ENCODE peak calls at places on chromosomes 13 and 19, in ten cellular contexts. E, Y, D, G, P, L, O, S, F and B are unnamed samples.

GRCh38 chr19:35882074-35882832 is 13.9 kb downstream of the APLP1 start:
- DNase-seq in D (no peak), P (no peak), S (peak; percentile 77), G (no peak), E (no peak), O (no peak), F (peak; percentile 41), Y (peak; percentile 45), L (no peak), B (no peak)

GRCh38 chr13:42740753-42741152 is 40.6 kb upstream of the FAM216B start:
- DNase-seq in Y (peak; percentile 5), E (peak; percentile 48), L (no peak), S (peak; percentile 49), O (peak; percentile 41), P (no peak), G (peak; percentile 30), F (peak; percentile 35), D (peak; percentile 44), B (no peak)

GRCh38 chr13:99686944-99687382 is 185.7 kb downstream of the TM9SF2 start:
- DNase-seq in F (no peak), D (peak; percentile 60), S (no peak), G (no peak), Y (no peak), E (no peak), P (peak; percentile 84), O (no peak), L (no peak), B (no peak)

GRCh38 chr13:30376426-30377311 is 45.6 kb upstream of the UBE2L5 start:
- DNase-seq in G (no peak), E (no peak), S (no peak), L (no peak), Y (no peak), D (peak; percentile 67), F (no peak), O (no peak), P (no peak), B (no peak)

GRCh38 chr13:80054806-80055205 is 286.1 kb downstream of the SPRY2 start:
- DNase-seq in E (no peak), S (no peak), O (no peak), F (no peak), Y (no peak), G (no peak), D (no peak), L (no peak), P (no peak), B (no peak)

GRCh38 chr13:73337511-73337910 is 278.7 kb downstream of the KLF5 start:
- DNase-seq in D (no peak), S (no peak), L (no peak), F (no peak), Y (no peak), P (no peak), G (no peak), O (no peak), E (no peak), B (no peak)

GRCh38 chr13:23134542-23134941 is 46.2 kb upstream of the SGCG start:
- DNase-seq in P (no peak), Y (no peak), F (no peak), S (no peak), D (no peak), L (no peak), O (no peak), G (no peak), E (no peak), B (no peak)

GRCh38 chr19:41321600-41322270 is 11.8 kb downstream of the CCDC97 start:
- DNase-seq in O (peak; percentile 66), S (peak; percentile 76), L (no peak), E (peak; percentile 60), F (peak; percentile 60), Y (peak; percentile 65), G (peak; percentile 49), P (peak; percentile 70), D (peak; percentile 41), B (peak; percentile 53)

GRCh38 chr19:47068876-47069406 is 20.5 kb upstream of the TMEM160 start:
- DNase-seq in E (no peak), F (no peak), Y (no peak), D (no peak), L (no peak), O (no peak), S (no peak), P (no peak), G (no peak), B (no peak)

GRCh38 chr19:47070756-47071155 is 22.3 kb upstream of the TMEM160 start:
- DNase-seq in P (no peak), E (no peak), S (no peak), L (no peak), F (no peak), D (no peak), Y (no peak), O (no peak), G (no peak), B (no peak)

GRCh38 chr19:47068246-47068645 is 19.8 kb upstream of the TMEM160 start:
- DNase-seq in E (no peak), L (no peak), F (no peak), Y (no peak), O (no peak), D (no peak), G (no peak), S (no peak), P (no peak), B (no peak)

GRCh38 chr19:47071731-47072130 is 23.3 kb upstream of the TMEM160 start:
- DNase-seq in S (no peak), P (no peak), G (no peak), F (no peak), L (no peak), Y (no peak), E (no peak), D (no peak), O (no peak), B (no peak)

DNA sequence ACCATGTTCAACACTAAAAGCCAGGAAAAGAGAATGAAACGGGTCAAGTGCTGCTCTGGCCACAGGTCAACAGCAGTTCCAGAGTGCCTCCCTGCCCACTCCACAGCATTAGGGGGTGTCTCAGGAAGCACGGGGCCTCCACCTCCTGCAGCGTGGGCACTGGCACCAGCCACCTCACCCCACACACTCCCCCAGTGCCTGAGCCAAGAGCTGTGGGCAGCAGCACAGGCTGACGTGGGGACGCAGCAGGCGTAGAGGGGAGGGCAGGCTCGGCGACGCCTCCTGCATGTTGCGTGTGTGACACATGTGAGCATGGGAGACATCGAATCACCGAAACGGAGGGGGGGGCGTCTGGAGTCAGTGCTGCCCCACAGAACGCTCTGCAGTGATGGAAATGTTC is 21.4 kb upstream of the TMEM160 start:
- DNase-seq in P (no peak), O (no peak), F (no peak), Y (no peak), S (no peak), D (no peak), L (no peak), G (no peak), E (no peak), B (no peak)
- H3K4me1 ChIP-seq in P (no peaks in the 10 kb centered on the region), O (no peaks in the 10 kb centered on the region), F (no peaks in the 10 kb centered on the region), Y (no peaks in the 10 kb centered on the region), S (no peaks in the 10 kb centered on the region), D (no peaks in the 10 kb centered on the region), L (no peaks in the 10 kb centered on the region), G (no peaks in the 10 kb centered on the region), E (no peaks in the 10 kb centered on the region), B (no peaks in the 10 kb centered on the region)

GRCh38 chr13:97849305-97849704 is 104.2 kb upstream of the IPO5 start:
- DNase-seq in F (no peak), O (no peak), G (no peak), S (peak; percentile 66), E (no peak), D (no peak), Y (peak; percentile 17), L (no peak), P (no peak), B (no peak)

GRCh38 chr13:97843201-97843600 is 110.3 kb upstream of the IPO5 start:
- DNase-seq in F (no peak), P (no peak), D (no peak), G (no peak), Y (no peak), E (no peak), O (no peak), S (no peak), L (no peak), B (no peak)

GRCh38 chr13:97848886-97849285 is 104.6 kb upstream of the IPO5 start:
- DNase-seq in S (peak; percentile 91), Y (no peak), L (no peak), E (no peak), G (no peak), O (no peak), F (no peak), D (no peak), P (no peak), B (no peak)

GRCh38 chr13:97844151-97844550 is 109.3 kb upstream of the IPO5 start:
- DNase-seq in P (no peak), G (no peak), Y (no peak), E (no peak), S (no peak), O (no peak), D (no peak), F (no peak), L (no peak), B (no peak)
- TF ChIP-seq CTCF in P (no peak), G (no peak), Y (no peak), E (no peak), S (no peak), O (no peak), D (no peak), F (no peak), L (no peak), B (no peak)

GRCh38 chr13:97974773-97975172 is 21.3 kb downstream of the IPO5 start:
- DNase-seq in Y (no peak), O (no peak), D (no peak), E (no peak), S (no peak), F (no peak), G (no peak), P (no peak), L (no peak), B (no peak)

GRCh38 chr13:97977376-97977705 is 23.9 kb downstream of the IPO5 start:
- DNase-seq in D (no peak), G (no peak), Y (no peak), P (no peak), E (no peak), F (no peak), O (no peak), L (no peak), S (peak; percentile 53), B (no peak)

GRCh38 chr13:97976551-97977375 is 23.3 kb downstream of the IPO5 start:
- DNase-seq in L (no peak), G (no peak), P (no peak), Y (peak; percentile 48), E (peak; percentile 30), F (peak; percentile 92), O (peak; percentile 34), S (no peak), D (peak; percentile 16), B (peak; percentile 62)

GRCh38 chr13:97975280-97975850 is 21.9 kb downstream of the IPO5 start:
- DNase-seq in Y (no peak), O (no peak), D (no peak), G (no peak), L (no peak), S (no peak), E (no peak), P (no peak), F (no peak), B (no peak)

DNA sequence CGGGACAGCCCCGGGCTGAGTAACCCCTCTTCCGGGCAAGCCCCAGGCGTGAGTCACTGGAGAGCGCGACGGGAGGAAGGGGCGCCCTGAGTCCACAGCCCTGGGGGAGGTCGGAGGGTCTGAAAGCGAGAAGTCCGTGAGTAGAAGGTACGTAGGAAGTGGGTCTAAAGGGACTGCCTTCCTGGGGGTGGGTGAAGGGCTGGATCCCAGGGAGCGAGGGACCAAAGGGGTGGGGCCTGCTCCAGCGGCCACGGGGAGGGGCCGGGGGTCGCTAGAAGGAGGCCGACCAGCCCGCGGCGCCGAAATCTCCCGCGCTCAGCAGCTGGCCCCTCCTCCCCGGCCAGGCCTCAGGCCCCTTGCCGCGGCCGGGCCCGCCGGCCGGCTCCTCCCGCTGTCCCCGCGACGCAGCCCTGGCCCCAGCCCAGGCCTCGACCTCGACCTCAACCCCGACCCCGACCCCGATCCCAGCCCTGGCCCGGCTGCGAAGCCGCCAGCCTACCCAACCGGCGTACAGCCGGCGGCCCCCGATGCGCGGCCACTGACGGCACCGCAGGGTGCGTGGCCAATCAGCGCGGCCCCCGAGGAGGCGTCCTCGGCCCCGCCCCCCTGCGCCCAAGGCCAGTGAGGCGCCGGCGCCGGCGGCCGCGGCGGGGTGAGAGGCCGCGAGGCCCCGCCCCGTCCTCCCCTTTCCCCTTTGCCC is 22.5 kb downstream of the IPO5 start:
- DNase-seq in G (peak; percentile 92), S (peak; percentile 85), E (peak; percentile 92), L (peak; percentile 93), D (peak; percentile 93), F (peak; percentile 51), Y (peak; percentile 90), P (peak; percentile 73), O (peak; percentile 86), B (peak; percentile 96)
- TF ChIP-seq POLR2A in G (peak; percentile 92), S (peak; percentile 90), E (peak; percentile 55), L (peak; percentile 32), D (peak; percentile 67), F (peak; percentile 63), Y (peak; percentile 67), P (peak; percentile 98), O (peak; percentile 86), B (peak; percentile 89)

GRCh38 chr13:108496364-108497215 is 132.8 kb upstream of the MYO16 start:
- DNase-seq in E (no peak), G (no peak), Y (no peak), S (no peak), O (no peak), L (no peak), P (no peak), F (no peak), D (no peak), B (no peak)

GRCh38 chr13:108494991-108495661 is 134.3 kb upstream of the MYO16 start:
- DNase-seq in F (no peak), Y (no peak), O (no peak), E (no peak), S (no peak), D (no peak), L (no peak), P (no peak), G (no peak), B (no peak)

GRCh38 chr13:108495686-108496363 is 133.6 kb upstream of the MYO16 start:
- DNase-seq in P (no peak), L (no peak), Y (no peak), G (no peak), S (no peak), F (no peak), O (no peak), E (peak; percentile 20), D (no peak), B (peak; percentile 51)
- H3K4me1 ChIP-seq in P (peaks cover 3% of the 10 kb centered on the region), L (peaks cover 9% of the 10 kb centered on the region), Y (no peaks in the 10 kb centered on the region), G (no peaks in the 10 kb centered on the region), S (no peaks in the 10 kb centered on the region), F (peaks cover 3% of the 10 kb centered on the region), O (no peaks in the 10 kb centered on the region), E (peaks cover 9% of the 10 kb centered on the region), D (no peaks in the 10 kb centered on the region), B (no peaks in the 10 kb centered on the region)